ENCODE peak calls at places on chromosome 17, in six cellular contexts. One of them, this sample, is unnamed.
A peak's percentile ranks its signal among the peaks of the same experiment; 100 is the strongest.

GRCh38 chr17:70332356-70332755 is 163.0 kb downstream of the KCNJ2 start:
- DNase-seq in SK-N-SH: no peak
- DNase-seq in HepG2: no peak
- DNase-seq in GM12878: no peak
- DNase-seq in K562: no peak
- DNase-seq in H1: no peak
- DNase-seq in this sample: no peak

GRCh38 chr17:27840688-27841087 is 40.4 kb upstream of the NOS2 start:
- DNase-seq in GM12878: no peak
- DNase-seq in HepG2: no peak
- DNase-seq in H1: no peak
- DNase-seq in SK-N-SH: no peak
- DNase-seq in K562: no peak
- DNase-seq in this sample: no peak

GRCh38 chr17:38921756-38922411 is 3.5 kb upstream of the LASP1NB start:
- DNase-seq in H1: no peak
- DNase-seq in K562: no peak
- DNase-seq in SK-N-SH: no peak
- DNase-seq in HepG2: no peak
- DNase-seq in GM12878: no peak
- DNase-seq in this sample: no peak

GRCh38 chr17:58300336-58300735 is 19.6 kb upstream of the MPO start:
- DNase-seq in K562: no peak
- DNase-seq in H1: no peak
- DNase-seq in GM12878: no peak
- DNase-seq in SK-N-SH: no peak
- DNase-seq in HepG2: no peak
- DNase-seq in this sample: no peak

GRCh38 chr17:56141046-56141839 is 12.0 kb upstream of the ANKFN1 start:
- DNase-seq in HepG2: no peak
- DNase-seq in SK-N-SH: no peak
- DNase-seq in K562: no peak
- DNase-seq in H1: no peak
- DNase-seq in GM12878: no peak
- DNase-seq in this sample: no peak

GRCh38 chr17:12974319-12974661 is 43.5 kb downstream of the ELAC2 start:
- DNase-seq in GM12878: no peak
- DNase-seq in H1: no peak
- DNase-seq in K562: no peak
- DNase-seq in HepG2: no peak
- DNase-seq in SK-N-SH: no peak
- DNase-seq in this sample: no peak

GRCh38 chr17:57755479-57756070 is 10.5 kb upstream of the CCDC182 start:
- DNase-seq in SK-N-SH: no peak
- DNase-seq in HepG2: no peak
- DNase-seq in GM12878: no peak
- DNase-seq in H1: no peak
- DNase-seq in K562: no peak
- DNase-seq in this sample: peak; percentile 34

GRCh38 chr17:28746611-28747045 is 2.8 kb downstream of the TRAF4 start:
- DNase-seq in H1: no peak
- DNase-seq in HepG2: no peak
- DNase-seq in K562: no peak
- DNase-seq in SK-N-SH: no peak
- DNase-seq in GM12878: no peak
- DNase-seq in this sample: peak; percentile 73

GRCh38 chr17:37312137-37312923 is 63.5 kb upstream of the C17orf78 start:
- DNase-seq in SK-N-SH: no peak
- DNase-seq in HepG2: no peak
- DNase-seq in H1: no peak
- DNase-seq in K562: no peak
- DNase-seq in GM12878: no peak
- DNase-seq in this sample: no peak

GRCh38 chr17:34601431-34601830 is 22.0 kb downstream of the TMEM132E start:
- DNase-seq in SK-N-SH: no peak
- DNase-seq in K562: no peak
- DNase-seq in HepG2: no peak
- DNase-seq in H1: no peak
- DNase-seq in GM12878: no peak
- DNase-seq in this sample: no peak

GRCh38 chr17:34567665-34568064 is 11.7 kb upstream of the TMEM132E start:
- DNase-seq in SK-N-SH: no peak
- DNase-seq in K562: no peak
- DNase-seq in HepG2: peak; percentile 40
- DNase-seq in GM12878: no peak
- DNase-seq in H1: no peak
- DNase-seq in this sample: no peak

GRCh38 chr17:79045830-79046500 is 22.0 kb downstream of the C1QTNF1 start:
- DNase-seq in H1: peak; percentile 41
- DNase-seq in SK-N-SH: peak; percentile 93
- DNase-seq in HepG2: peak; percentile 71
- DNase-seq in GM12878: no peak
- DNase-seq in K562: peak; percentile 77
- DNase-seq in this sample: peak; percentile 81

GRCh38 chr17:73003487-73003886 is 89.0 kb downstream of the SLC39A11 start:
- DNase-seq in SK-N-SH: no peak
- DNase-seq in GM12878: no peak
- DNase-seq in H1: no peak
- DNase-seq in K562: no peak
- DNase-seq in HepG2: peak; percentile 41
- DNase-seq in this sample: peak; percentile 74

GRCh38 chr17:80968602-80969029 is 23.0 kb upstream of the CHMP6 start:
- DNase-seq in K562: no peak
- DNase-seq in HepG2: no peak
- DNase-seq in H1: no peak
- DNase-seq in SK-N-SH: peak; percentile 86
- DNase-seq in GM12878: no peak
- DNase-seq in this sample: no peak

DNA sequence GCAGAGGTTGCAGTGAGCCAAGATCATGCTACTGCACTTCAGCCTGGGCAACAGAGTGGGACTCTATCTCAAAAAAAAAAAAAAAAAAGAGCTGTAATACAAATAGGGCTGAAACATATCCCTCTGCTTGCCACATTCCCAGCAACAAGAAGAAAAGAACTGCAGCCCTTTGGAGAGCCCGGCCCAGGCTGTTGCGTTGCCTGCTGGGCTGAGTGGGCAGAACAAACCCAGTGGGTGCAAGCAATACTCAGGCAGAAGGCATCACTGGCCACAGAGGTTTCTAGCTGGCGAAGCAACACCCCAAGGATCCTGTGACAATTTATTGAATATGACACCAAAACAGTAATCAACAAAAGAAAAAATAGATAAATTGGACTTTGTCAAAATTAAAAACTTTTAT is 44.0 kb downstream of the PIGL start:
- DNase-seq in GM12878: no peak
- DNase-seq in HepG2: no peak
- DNase-seq in H1: no peak
- DNase-seq in SK-N-SH: no peak
- DNase-seq in K562: no peak
- DNase-seq in this sample: no peak
- TF ChIP-seq JUND in GM12878: no peak
- TF ChIP-seq JUND in HepG2: no peak
- TF ChIP-seq JUND in H1: no peak
- TF ChIP-seq JUND in SK-N-SH: no peak
- TF ChIP-seq JUND in K562: no peak
- TF ChIP-seq JUND in this sample: no peak

DNA sequence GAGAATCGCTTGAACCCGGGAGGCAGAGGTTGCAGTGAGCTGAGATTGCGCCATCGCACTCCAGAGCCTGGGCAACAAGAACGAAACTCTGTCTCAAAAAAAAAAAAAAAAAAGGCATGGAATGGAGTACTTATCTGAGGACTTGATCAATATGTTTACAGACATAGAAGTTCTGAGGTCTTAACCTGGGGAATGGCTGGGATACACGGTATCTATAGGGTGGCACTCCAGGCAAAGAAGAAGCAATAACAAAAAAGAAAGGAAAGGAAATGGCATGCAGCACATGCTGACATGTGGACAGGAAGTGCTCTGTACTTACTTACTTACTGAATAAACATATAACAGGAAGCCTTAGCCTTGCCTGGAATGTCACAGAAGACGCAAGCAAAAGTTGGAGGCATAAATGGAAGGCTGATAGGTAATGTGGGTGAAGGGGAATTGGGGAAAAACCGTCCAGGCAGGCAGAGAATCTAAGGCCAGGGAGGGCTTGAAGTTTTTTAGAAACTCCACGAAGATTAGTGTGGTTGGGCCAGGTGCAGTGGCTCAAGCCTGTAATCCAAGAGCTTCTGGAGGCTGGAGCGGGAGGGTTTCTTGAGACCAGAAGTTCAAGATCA is 10.1 kb upstream of the SPOP start:
- DNase-seq in H1: no peak
- DNase-seq in SK-N-SH: no peak
- DNase-seq in HepG2: peak; percentile 58
- DNase-seq in GM12878: no peak
- DNase-seq in K562: no peak
- DNase-seq in this sample: peak; percentile 44
- TF ChIP-seq JUND in H1: no peak
- TF ChIP-seq JUND in SK-N-SH: no peak
- TF ChIP-seq JUND in HepG2: no peak
- TF ChIP-seq JUND in GM12878: no peak
- TF ChIP-seq JUND in K562: no peak
- TF ChIP-seq JUND in this sample: no peak

GRCh38 chr17:41917192-41917591 is 1.6 kb downstream of the ACLY start:
- DNase-seq in SK-N-SH: no peak
- DNase-seq in HepG2: peak; percentile 37
- DNase-seq in GM12878: no peak
- DNase-seq in K562: peak; percentile 23
- DNase-seq in H1: no peak
- DNase-seq in this sample: peak; percentile 52
- TF ChIP-seq JUND in SK-N-SH: no peak
- TF ChIP-seq JUND in HepG2: no peak
- TF ChIP-seq JUND in GM12878: no peak
- TF ChIP-seq JUND in K562: no peak
- TF ChIP-seq JUND in H1: no peak
- TF ChIP-seq JUND in this sample: no peak

GRCh38 chr17:332023-332422 is 20.6 kb downstream of the RPH3AL start:
- DNase-seq in K562: no peak
- DNase-seq in SK-N-SH: no peak
- DNase-seq in H1: no peak
- DNase-seq in HepG2: no peak
- DNase-seq in GM12878: no peak
- DNase-seq in this sample: no peak

GRCh38 chr17:330993-331701 is 21.5 kb downstream of the RPH3AL start:
- DNase-seq in GM12878: no peak
- DNase-seq in H1: no peak
- DNase-seq in SK-N-SH: no peak
- DNase-seq in HepG2: no peak
- DNase-seq in K562: no peak
- DNase-seq in this sample: no peak

GRCh38 chr17:327296-327695 is 25.3 kb downstream of the RPH3AL start:
- DNase-seq in H1: no peak
- DNase-seq in K562: no peak
- DNase-seq in SK-N-SH: no peak
- DNase-seq in GM12878: no peak
- DNase-seq in HepG2: no peak
- DNase-seq in this sample: no peak

GRCh38 chr17:327971-328370 is 24.6 kb downstream of the RPH3AL start:
- DNase-seq in HepG2: no peak
- DNase-seq in SK-N-SH: no peak
- DNase-seq in K562: no peak
- DNase-seq in GM12878: no peak
- DNase-seq in H1: no peak
- DNase-seq in this sample: no peak

GRCh38 chr17:329794-330420 is 22.7 kb downstream of the RPH3AL start:
- DNase-seq in H1: no peak
- DNase-seq in HepG2: no peak
- DNase-seq in K562: no peak
- DNase-seq in SK-N-SH: no peak
- DNase-seq in GM12878: no peak
- DNase-seq in this sample: no peak
- TF ChIP-seq JUND in H1: no peak
- TF ChIP-seq JUND in HepG2: no peak
- TF ChIP-seq JUND in K562: no peak
- TF ChIP-seq JUND in SK-N-SH: no peak
- TF ChIP-seq JUND in GM12878: no peak
- TF ChIP-seq JUND in this sample: no peak

DNA sequence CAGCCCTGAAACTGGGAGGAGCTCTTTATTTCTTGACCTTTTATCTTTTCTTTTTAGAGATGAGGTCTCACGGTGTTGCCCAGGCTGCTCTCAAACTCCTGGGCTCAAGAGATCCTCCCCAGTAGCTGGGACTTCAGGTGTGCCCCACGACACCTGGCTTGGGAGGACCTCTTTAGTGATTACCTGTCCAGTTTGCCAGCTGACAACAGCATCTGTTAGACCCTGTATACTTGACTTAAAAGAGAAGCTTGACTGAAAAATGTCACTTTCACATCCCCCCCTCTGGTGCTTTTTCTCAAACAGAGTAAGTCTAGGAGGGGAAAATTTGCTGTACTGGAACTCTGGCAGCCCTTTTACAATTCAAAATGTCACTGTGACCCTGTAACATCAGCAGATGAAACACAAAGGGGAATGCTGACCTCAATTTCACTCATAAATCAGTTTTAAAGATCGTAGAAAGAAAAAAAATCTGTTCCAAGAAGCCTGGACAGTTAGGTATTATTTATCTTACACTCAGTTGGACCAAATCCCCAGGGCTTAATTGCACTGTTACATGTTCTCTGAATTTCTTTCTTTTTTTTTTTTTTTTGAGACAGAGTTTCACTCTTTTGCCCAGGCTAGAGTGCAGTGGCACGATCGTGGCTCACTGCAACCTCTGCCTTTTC is 1.8 kb upstream of the ERN1 start:
- DNase-seq in HepG2: no peak
- DNase-seq in GM12878: no peak
- DNase-seq in K562: no peak
- DNase-seq in H1: no peak
- DNase-seq in SK-N-SH: no peak
- DNase-seq in this sample: no peak
- TF ChIP-seq JUND in HepG2: no peak
- TF ChIP-seq JUND in GM12878: no peak
- TF ChIP-seq JUND in K562: no peak
- TF ChIP-seq JUND in H1: no peak
- TF ChIP-seq JUND in SK-N-SH: no peak
- TF ChIP-seq JUND in this sample: no peak